ENCODE peak calls at places on chromosome 9, in four cellular contexts. E is A549; V is prostate gland; D is CD4-positive, alpha-beta memory T cell. A is an unnamed sample.

GRCh38 chr9:99296375-99296951 is 74.4 kb downstream of the SEC61B start:
- DNase-seq in E (no peak), V (no peak), D (peak; percentile 35), A (no peak)

GRCh38 chr9:135215571-135216161 is 128.2 kb downstream of the OLFM1 start:
- DNase-seq in E (no peak), V (peak; percentile 79), D (no peak), A (no peak)

GRCh38 chr9:12748016-12748415 is 26.8 kb upstream of the LURAP1L start:
- DNase-seq in E (no peak), V (no peak), D (no peak), A (no peak)

GRCh38 chr9:136014147-136014927 is 53.2 kb upstream of the UBAC1 start:
- DNase-seq in E (no peak), V (no peak), D (no peak), A (no peak)

GRCh38 chr9:27331393-27331792 is 34.4 kb upstream of the EQTN start:
- DNase-seq in E (no peak), V (no peak), D (no peak), A (no peak)

GRCh38 chr9:109437286-109437685 is 60.8 kb downstream of the PTPN3 start:
- DNase-seq in E (no peak), V (no peak), D (no peak), A (no peak)

GRCh38 chr9:116549061-116549664 is 137.9 kb upstream of the TRIM32 start:
- DNase-seq in E (peak; percentile 89), V (no peak), D (no peak), A (no peak)

GRCh38 chr9:79224672-79225433 is 346.9 kb upstream of the TLE4 start:
- DNase-seq in E (peak; percentile 36), V (no peak), D (no peak), A (no peak)

GRCh38 chr9:88874391-88874790 is 116.9 kb upstream of the S1PR3 start:
- DNase-seq in E (peak; percentile 47), V (no peak), D (no peak), A (no peak)

GRCh38 chr9:87850405-87850804 is 32.3 kb upstream of the SPATA31E1 start:
- DNase-seq in E (peak; percentile 27), V (no peak), D (no peak), A (no peak)

GRCh38 chr9:134366223-134367031 is 40.2 kb downstream of the RXRA start:
- DNase-seq in E (peak; percentile 81), V (peak; percentile 96), D (no peak), A (no peak)

GRCh38 chr9:132670816-132671371 is 630 bp downstream of the GTF3C4 start:
- DNase-seq in E (peak; percentile 26), V (no peak), D (peak; percentile 53), A (peak; percentile 69)

GRCh38 chr9:91843093-91843492 is 106.9 kb downstream of the ROR2 start:
- DNase-seq in E (no peak), V (no peak), D (no peak), A (no peak)

GRCh38 chr9:88920645-88921044 is 70.6 kb upstream of the S1PR3 start:
- DNase-seq in E (peak; percentile 11), V (no peak), D (no peak), A (no peak)

GRCh38 chr9:83154087-83154736 is 91.3 kb upstream of the RASEF start:
- DNase-seq in E (no peak), V (no peak), D (no peak), A (no peak)

GRCh38 chr9:131656356-131657030 is 83.4 kb downstream of the RAPGEF1 start:
- DNase-seq in E (no peak), V (peak; percentile 36), D (peak; percentile 76), A (peak; percentile 47)

GRCh38 chr9:113649054-113649453 is 185.5 kb downstream of the RGS3 start:
- DNase-seq in E (no peak), V (no peak), D (no peak), A (no peak)

GRCh38 chr9:112125961-112126388 is 49.1 kb downstream of the SUSD1 start:
- DNase-seq in E (peak; percentile 93), V (no peak), D (no peak), A (no peak)

GRCh38 chr9:36874921-36875320 is 159.1 kb downstream of the PAX5 start:
- DNase-seq in E (no peak), V (no peak), D (no peak), A (no peak)

GRCh38 chr9:136438909-136439549 is 616 bp downstream of the INPP5E start:
- DNase-seq in E (peak; percentile 29), V (no peak), D (peak; percentile 58), A (peak; percentile 55)

GRCh38 chr9:98506422-98507054 is 202.2 kb downstream of the GABBR2 start:
- DNase-seq in E (no peak), V (no peak), D (no peak), A (no peak)

GRCh38 chr9:37415011-37415719 is 7.3 kb upstream of the GRHPR start:
- DNase-seq in E (peak; percentile 87), V (peak; percentile 56), D (peak; percentile 71), A (peak; percentile 74)

GRCh38 chr9:89359636-89360315 is 41.5 kb downstream of the SECISBP2 start:
- DNase-seq in E (no peak), V (no peak), D (no peak), A (no peak)

GRCh38 chr9:107486674-107487520 is 2.7 kb downstream of the KLF4 start:
- DNase-seq in E (no peak), V (no peak), D (no peak), A (no peak)

GRCh38 chr9:117744856-117745389 is 40.7 kb downstream of the TLR4 start:
- DNase-seq in E (no peak), V (no peak), D (no peak), A (no peak)

GRCh38 chr9:36717276-36717675 is 144.6 kb downstream of the MELK start:
- DNase-seq in E (no peak), V (no peak), D (no peak), A (no peak)

GRCh38 chr9:93965830-93966577 is 10.8 kb upstream of the BARX1 start:
- DNase-seq in E (no peak), V (no peak), D (no peak), A (no peak)

GRCh38 chr9:94076557-94076956 is 7.7 kb upstream of the PTPDC1 start:
- DNase-seq in E (no peak), V (no peak), D (no peak), A (no peak)

GRCh38 chr9:37531699-37532098 is 44.5 kb downstream of the FBXO10 start:
- DNase-seq in E (no peak), V (no peak), D (peak; percentile 72), A (no peak)

GRCh38 chr9:93820667-93821306 is 134.4 kb downstream of the BARX1 start:
- DNase-seq in E (no peak), V (no peak), D (no peak), A (no peak)

GRCh38 chr9:35852267-35852815 is 17.9 kb downstream of the OR13J1 start:
- DNase-seq in E (no peak), V (no peak), D (no peak), A (no peak)

GRCh38 chr9:19028835-19029451 is 4.1 kb downstream of the SAXO1 start:
- DNase-seq in E (peak; percentile 66), V (peak; percentile 36), D (peak; percentile 26), A (no peak)

GRCh38 chr9:93003552-93004407 is 54.7 kb upstream of the SUSD3 start:
- DNase-seq in E (peak; percentile 72), V (peak; percentile 49), D (peak; percentile 73), A (peak; percentile 51)

GRCh38 chr9:24986331-24986730 is 440.6 kb upstream of the IZUMO3 start:
- DNase-seq in E (no peak), V (no peak), D (no peak), A (no peak)

GRCh38 chr9:68704804-68705635 is at the start of gene PIP5K1B:
- DNase-seq in E (peak; percentile 29), V (peak; percentile 65), D (no peak), A (no peak)

DNA sequence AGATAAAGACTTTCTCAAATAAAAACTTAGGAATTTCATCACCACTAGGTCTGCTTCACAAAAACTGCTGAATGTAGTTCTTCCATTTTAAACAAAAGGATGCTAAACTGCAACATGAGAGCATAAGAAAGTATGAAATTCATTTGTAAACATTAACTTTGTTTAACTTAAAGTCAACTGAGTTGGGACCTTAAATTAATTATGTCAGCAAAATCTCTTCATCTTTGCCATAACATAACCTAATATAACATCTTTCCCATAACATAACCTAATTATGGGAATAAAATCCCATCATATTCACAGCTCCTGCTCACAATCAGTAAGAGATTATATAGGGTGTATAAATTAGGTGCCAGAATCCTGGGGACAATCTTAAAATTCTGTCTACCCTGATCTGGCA is 78.8 kb upstream of the PCSK5 start:
- DNase-seq in E (no peak), V (no peak), D (no peak), A (no peak)
- H3K9me3 ChIP-seq in E (peaks cover 3% of the 10 kb centered on the region), V (no peaks in the 10 kb centered on the region), D (no peaks in the 10 kb centered on the region), A (no peaks in the 10 kb centered on the region)

GRCh38 chr9:10983251-10983650 is 370.4 kb upstream of the PTPRD start:
- DNase-seq in E (no peak), V (no peak), D (no peak), A (no peak)
- H3K9me3 ChIP-seq in E (no peaks in the 10 kb centered on the region), V (no peaks in the 10 kb centered on the region), D (no peaks in the 10 kb centered on the region), A (no peaks in the 10 kb centered on the region)

GRCh38 chr9:16701347-16701746 is 169.1 kb downstream of the BNC2 start:
- DNase-seq in E (peak; percentile 43), V (no peak), D (no peak), A (no peak)
- H3K9me3 ChIP-seq in E (no peaks in the 10 kb centered on the region), V (no peaks in the 10 kb centered on the region), D (no peaks in the 10 kb centered on the region), A (no peaks in the 10 kb centered on the region)

GRCh38 chr9:120441446-120442279 is 138.3 kb downstream of the CDK5RAP2 start:
- DNase-seq in E (no peak), V (no peak), D (no peak), A (no peak)

GRCh38 chr9:120443489-120443888 is 136.5 kb downstream of the CDK5RAP2 start:
- DNase-seq in E (no peak), V (no peak), D (no peak), A (no peak)

GRCh38 chr9:120445974-120446373 is 134.0 kb downstream of the CDK5RAP2 start:
- DNase-seq in E (peak; percentile 16), V (no peak), D (no peak), A (no peak)

GRCh38 chr9:120442280-120442597 is 137.7 kb downstream of the CDK5RAP2 start:
- DNase-seq in E (no peak), V (no peak), D (no peak), A (no peak)

GRCh38 chr9:120443976-120444375 is 136.0 kb downstream of the CDK5RAP2 start:
- DNase-seq in E (no peak), V (no peak), D (no peak), A (no peak)
- H3K9me3 ChIP-seq in E (no peaks in the 10 kb centered on the region), V (no peaks in the 10 kb centered on the region), D (no peaks in the 10 kb centered on the region), A (no peaks in the 10 kb centered on the region)

DNA sequence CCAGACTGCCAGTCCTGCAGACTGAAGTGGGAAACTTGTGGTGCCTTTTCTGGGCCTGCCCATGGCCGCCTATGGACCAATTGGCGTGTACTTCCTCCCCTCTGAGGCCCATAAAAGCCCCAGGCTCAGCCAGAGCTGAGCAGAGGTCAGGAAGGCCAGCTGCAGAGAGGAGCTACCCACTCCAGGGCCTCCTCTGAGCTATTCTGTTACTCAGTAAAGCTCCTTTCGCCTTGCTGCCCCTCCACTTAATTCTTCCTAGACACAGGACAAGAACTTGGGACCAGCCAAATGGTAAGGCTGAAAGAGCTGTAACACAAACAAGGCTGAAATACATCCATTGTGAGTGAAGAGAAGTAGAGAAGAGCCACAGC is 106.4 kb downstream of the C9orf50 start:
- DNase-seq in E (no peak), V (no peak), D (no peak), A (no peak)
- H3K9me3 ChIP-seq in E (peaks cover 82% of the 10 kb centered on the region), V (no peaks in the 10 kb centered on the region), D (no peaks in the 10 kb centered on the region), A (no peaks in the 10 kb centered on the region)

GRCh38 chr9:61671276-61671973 is 481.6 kb downstream of the SPATA31A7 start:
- DNase-seq in E (no peak), V (peak; percentile 3), D (no peak), A (no peak)
- H3K9me3 ChIP-seq in E (peaks cover 2% of the 10 kb centered on the region), V (no peaks in the 10 kb centered on the region), D (no peaks in the 10 kb centered on the region), A (no peaks in the 10 kb centered on the region)

GRCh38 chr9:4615778-4616177 is 46.3 kb upstream of the PLPP6 start:
- DNase-seq in E (no peak), V (no peak), D (no peak), A (no peak)
- H3K9me3 ChIP-seq in E (no peaks in the 10 kb centered on the region), V (no peaks in the 10 kb centered on the region), D (no peaks in the 10 kb centered on the region), A (no peaks in the 10 kb centered on the region)